ENCODE peak calls at places on chromosomes 5 and 9, in nine cellular contexts. One of them, this sample, is unnamed.

GRCh38 chr9:90092512-90092911 is 487.7 kb downstream of the GADD45G start:
- DNase-seq in lower lobe of right lung: no peak
- DNase-seq in tibial nerve: no peak
- DNase-seq in WTC11: no peak
- DNase-seq in fibroblast of lung: no peak
- DNase-seq in heart left ventricle: no peak
- DNase-seq in suprapubic skin: no peak
- DNase-seq in RWPE1: no peak
- DNase-seq in endothelial cell: no peak
- DNase-seq in this sample: no peak

GRCh38 chr9:124254261-124254682 is 3.5 kb upstream of the NEK6 start:
- DNase-seq in fibroblast of lung: no peak
- DNase-seq in endothelial cell: no peak
- DNase-seq in RWPE1: no peak
- DNase-seq in WTC11: no peak
- DNase-seq in suprapubic skin: no peak
- DNase-seq in lower lobe of right lung: peak; percentile 28
- DNase-seq in tibial nerve: no peak
- DNase-seq in heart left ventricle: no peak
- DNase-seq in this sample: no peak

GRCh38 chr9:106023455-106023854 is 329.1 kb downstream of the TMEM38B start:
- DNase-seq in heart left ventricle: no peak
- DNase-seq in tibial nerve: no peak
- DNase-seq in fibroblast of lung: no peak
- DNase-seq in RWPE1: no peak
- DNase-seq in endothelial cell: no peak
- DNase-seq in suprapubic skin: no peak
- DNase-seq in WTC11: no peak
- DNase-seq in lower lobe of right lung: no peak
- DNase-seq in this sample: no peak

GRCh38 chr9:119365291-119366027 is 3.8 kb downstream of the BRINP1 start:
- DNase-seq in RWPE1: no peak
- DNase-seq in endothelial cell: peak; percentile 74
- DNase-seq in fibroblast of lung: peak; percentile 23
- DNase-seq in suprapubic skin: no peak
- DNase-seq in lower lobe of right lung: no peak
- DNase-seq in heart left ventricle: no peak
- DNase-seq in tibial nerve: no peak
- DNase-seq in WTC11: peak; percentile 82
- DNase-seq in this sample: peak; percentile 72

GRCh38 chr5:115098041-115098702 is 71.5 kb downstream of the TRIM36 start:
- DNase-seq in WTC11: no peak
- DNase-seq in lower lobe of right lung: no peak
- DNase-seq in fibroblast of lung: peak; percentile 46
- DNase-seq in RWPE1: peak; percentile 70
- DNase-seq in tibial nerve: peak; percentile 16
- DNase-seq in suprapubic skin: no peak
- DNase-seq in endothelial cell: peak; percentile 30
- DNase-seq in heart left ventricle: no peak
- DNase-seq in this sample: no peak

GRCh38 chr5:9555961-9556360 is 10.1 kb upstream of the SEMA5A start:
- DNase-seq in endothelial cell: no peak
- DNase-seq in fibroblast of lung: no peak
- DNase-seq in lower lobe of right lung: no peak
- DNase-seq in suprapubic skin: no peak
- DNase-seq in RWPE1: no peak
- DNase-seq in tibial nerve: no peak
- DNase-seq in WTC11: no peak
- DNase-seq in heart left ventricle: no peak
- DNase-seq in this sample: no peak

GRCh38 chr9:123216387-123216786 is 52.0 kb downstream of the STRBP start:
- DNase-seq in lower lobe of right lung: no peak
- DNase-seq in fibroblast of lung: peak; percentile 41
- DNase-seq in WTC11: no peak
- DNase-seq in endothelial cell: no peak
- DNase-seq in heart left ventricle: no peak
- DNase-seq in tibial nerve: no peak
- DNase-seq in suprapubic skin: no peak
- DNase-seq in RWPE1: peak; percentile 27
- DNase-seq in this sample: no peak

GRCh38 chr9:135523521-135524129 is 2.4 kb downstream of the LCN1 start:
- DNase-seq in heart left ventricle: no peak
- DNase-seq in suprapubic skin: no peak
- DNase-seq in RWPE1: no peak
- DNase-seq in lower lobe of right lung: no peak
- DNase-seq in tibial nerve: no peak
- DNase-seq in WTC11: no peak
- DNase-seq in fibroblast of lung: no peak
- DNase-seq in endothelial cell: no peak
- DNase-seq in this sample: no peak

GRCh38 chr9:70563437-70564204 is 149.2 kb upstream of the KLF9 start:
- DNase-seq in heart left ventricle: no peak
- DNase-seq in lower lobe of right lung: no peak
- DNase-seq in suprapubic skin: no peak
- DNase-seq in fibroblast of lung: peak; percentile 88
- DNase-seq in WTC11: no peak
- DNase-seq in endothelial cell: no peak
- DNase-seq in tibial nerve: no peak
- DNase-seq in RWPE1: no peak
- DNase-seq in this sample: no peak

GRCh38 chr5:185095-186070 is 5.9 kb upstream of the LRRC14B start:
- DNase-seq in heart left ventricle: no peak
- DNase-seq in endothelial cell: no peak
- DNase-seq in lower lobe of right lung: peak; percentile 36
- DNase-seq in tibial nerve: no peak
- DNase-seq in RWPE1: no peak
- DNase-seq in fibroblast of lung: no peak
- DNase-seq in suprapubic skin: no peak
- DNase-seq in WTC11: no peak
- DNase-seq in this sample: no peak

GRCh38 chr9:120920495-120921178 is 6.0 kb downstream of the TRAF1 start:
- DNase-seq in RWPE1: no peak
- DNase-seq in heart left ventricle: no peak
- DNase-seq in fibroblast of lung: no peak
- DNase-seq in tibial nerve: no peak
- DNase-seq in lower lobe of right lung: no peak
- DNase-seq in suprapubic skin: no peak
- DNase-seq in endothelial cell: no peak
- DNase-seq in WTC11: no peak
- DNase-seq in this sample: no peak

GRCh38 chr5:96838483-96839395 is 31.0 kb upstream of the ERAP1 start:
- DNase-seq in RWPE1: no peak
- DNase-seq in heart left ventricle: no peak
- DNase-seq in lower lobe of right lung: no peak
- DNase-seq in tibial nerve: no peak
- DNase-seq in suprapubic skin: no peak
- DNase-seq in endothelial cell: no peak
- DNase-seq in WTC11: no peak
- DNase-seq in fibroblast of lung: no peak
- DNase-seq in this sample: no peak

GRCh38 chr5:173581408-173582197 is 34.8 kb downstream of the BOD1 start:
- DNase-seq in WTC11: peak; percentile 93
- DNase-seq in RWPE1: peak; percentile 64
- DNase-seq in tibial nerve: no peak
- DNase-seq in lower lobe of right lung: no peak
- DNase-seq in heart left ventricle: no peak
- DNase-seq in endothelial cell: peak; percentile 79
- DNase-seq in fibroblast of lung: peak; percentile 15
- DNase-seq in suprapubic skin: no peak
- DNase-seq in this sample: peak; percentile 80

GRCh38 chr9:87063246-87063645 is 115.9 kb upstream of the GAS1 start:
- DNase-seq in endothelial cell: no peak
- DNase-seq in RWPE1: no peak
- DNase-seq in tibial nerve: no peak
- DNase-seq in WTC11: no peak
- DNase-seq in lower lobe of right lung: no peak
- DNase-seq in fibroblast of lung: peak; percentile 19
- DNase-seq in heart left ventricle: no peak
- DNase-seq in suprapubic skin: no peak
- DNase-seq in this sample: no peak

GRCh38 chr5:176167800-176168199 is 70.4 kb upstream of the SIMC1 start:
- DNase-seq in suprapubic skin: no peak
- DNase-seq in lower lobe of right lung: no peak
- DNase-seq in WTC11: no peak
- DNase-seq in tibial nerve: no peak
- DNase-seq in heart left ventricle: no peak
- DNase-seq in endothelial cell: no peak
- DNase-seq in fibroblast of lung: no peak
- DNase-seq in RWPE1: no peak
- DNase-seq in this sample: no peak

GRCh38 chr5:135371738-135372232 is 27.2 kb downstream of the MACROH2A1 start:
- DNase-seq in heart left ventricle: no peak
- DNase-seq in endothelial cell: no peak
- DNase-seq in tibial nerve: no peak
- DNase-seq in RWPE1: no peak
- DNase-seq in lower lobe of right lung: no peak
- DNase-seq in fibroblast of lung: peak; percentile 75
- DNase-seq in WTC11: no peak
- DNase-seq in suprapubic skin: peak; percentile 40
- DNase-seq in this sample: no peak

GRCh38 chr9:123922911-123923310 is 7.0 kb downstream of the DENND1A start:
- DNase-seq in lower lobe of right lung: no peak
- DNase-seq in tibial nerve: no peak
- DNase-seq in fibroblast of lung: no peak
- DNase-seq in suprapubic skin: no peak
- DNase-seq in RWPE1: no peak
- DNase-seq in heart left ventricle: no peak
- DNase-seq in WTC11: no peak
- DNase-seq in endothelial cell: no peak
- DNase-seq in this sample: no peak

GRCh38 chr9:92846662-92847145 is 31.1 kb downstream of the ZNF484 start:
- DNase-seq in endothelial cell: no peak
- DNase-seq in lower lobe of right lung: no peak
- DNase-seq in tibial nerve: no peak
- DNase-seq in fibroblast of lung: no peak
- DNase-seq in WTC11: no peak
- DNase-seq in heart left ventricle: no peak
- DNase-seq in RWPE1: no peak
- DNase-seq in suprapubic skin: no peak
- DNase-seq in this sample: no peak

GRCh38 chr9:129221233-129221632 is 43.2 kb upstream of the IER5L start:
- DNase-seq in suprapubic skin: no peak
- DNase-seq in WTC11: no peak
- DNase-seq in heart left ventricle: no peak
- DNase-seq in endothelial cell: no peak
- DNase-seq in fibroblast of lung: no peak
- DNase-seq in RWPE1: no peak
- DNase-seq in lower lobe of right lung: no peak
- DNase-seq in tibial nerve: no peak
- DNase-seq in this sample: no peak

GRCh38 chr9:109861918-109862317 is 81.9 kb downstream of the PALM2AKAP2 start:
- DNase-seq in suprapubic skin: no peak
- DNase-seq in WTC11: no peak
- DNase-seq in RWPE1: no peak
- DNase-seq in heart left ventricle: no peak
- DNase-seq in endothelial cell: no peak
- DNase-seq in fibroblast of lung: no peak
- DNase-seq in lower lobe of right lung: no peak
- DNase-seq in tibial nerve: no peak
- DNase-seq in this sample: no peak

GRCh38 chr5:137734962-137735530 is 843 bp downstream of the KLHL3 start:
- DNase-seq in suprapubic skin: no peak
- DNase-seq in tibial nerve: peak; percentile 19
- DNase-seq in lower lobe of right lung: peak; percentile 43
- DNase-seq in fibroblast of lung: peak; percentile 58
- DNase-seq in RWPE1: no peak
- DNase-seq in endothelial cell: peak; percentile 42
- DNase-seq in WTC11: peak; percentile 29
- DNase-seq in heart left ventricle: peak; percentile 54
- DNase-seq in this sample: peak; percentile 23

GRCh38 chr5:130528474-130528873 is 624.2 kb downstream of the CHSY3 start:
- DNase-seq in tibial nerve: no peak
- DNase-seq in RWPE1: peak; percentile 67
- DNase-seq in fibroblast of lung: peak; percentile 82
- DNase-seq in lower lobe of right lung: no peak
- DNase-seq in heart left ventricle: no peak
- DNase-seq in endothelial cell: no peak
- DNase-seq in suprapubic skin: no peak
- DNase-seq in WTC11: no peak
- DNase-seq in this sample: no peak

DNA sequence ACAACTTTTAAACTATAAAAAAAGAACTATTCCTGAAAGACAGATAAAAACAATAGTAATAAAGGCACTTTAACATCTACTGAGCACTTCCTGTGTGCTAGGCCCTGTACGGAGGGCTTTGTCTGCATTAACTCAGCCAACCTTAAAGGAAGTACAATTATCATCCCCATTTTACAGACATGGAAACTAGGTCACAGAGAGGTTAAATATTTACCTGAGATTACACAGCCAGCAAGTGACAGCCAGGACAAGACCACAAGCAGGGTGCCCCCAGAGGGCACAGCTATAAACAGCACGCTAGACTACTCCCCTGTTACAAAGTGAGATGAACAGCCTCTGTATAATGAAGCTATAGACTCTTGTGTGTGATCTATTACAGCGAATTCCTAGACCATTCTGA is 25.5 kb downstream of the DDX31 start:
- DNase-seq in endothelial cell: no peak
- DNase-seq in tibial nerve: no peak
- DNase-seq in fibroblast of lung: no peak
- DNase-seq in RWPE1: no peak
- DNase-seq in suprapubic skin: no peak
- DNase-seq in WTC11: no peak
- DNase-seq in heart left ventricle: no peak
- DNase-seq in lower lobe of right lung: no peak
- DNase-seq in this sample: no peak
- TF ChIP-seq CTCF in endothelial cell: no peak
- TF ChIP-seq CTCF in tibial nerve: no peak
- TF ChIP-seq CTCF in fibroblast of lung: no peak
- TF ChIP-seq CTCF in RWPE1: no peak
- TF ChIP-seq CTCF in suprapubic skin: no peak
- TF ChIP-seq CTCF in WTC11: no peak
- TF ChIP-seq CTCF in heart left ventricle: no peak
- TF ChIP-seq CTCF in lower lobe of right lung: no peak
- TF ChIP-seq CTCF in this sample: no peak

GRCh38 chr5:118965913-118966312 is 22.4 kb downstream of the DTWD2 start:
- DNase-seq in endothelial cell: no peak
- DNase-seq in tibial nerve: no peak
- DNase-seq in heart left ventricle: no peak
- DNase-seq in suprapubic skin: no peak
- DNase-seq in WTC11: no peak
- DNase-seq in fibroblast of lung: no peak
- DNase-seq in lower lobe of right lung: no peak
- DNase-seq in RWPE1: no peak
- DNase-seq in this sample: no peak
- TF ChIP-seq CTCF in endothelial cell: no peak
- TF ChIP-seq CTCF in tibial nerve: no peak
- TF ChIP-seq CTCF in heart left ventricle: no peak
- TF ChIP-seq CTCF in suprapubic skin: no peak
- TF ChIP-seq CTCF in WTC11: no peak
- TF ChIP-seq CTCF in fibroblast of lung: no peak
- TF ChIP-seq CTCF in lower lobe of right lung: no peak
- TF ChIP-seq CTCF in RWPE1: no peak
- TF ChIP-seq CTCF in this sample: no peak

GRCh38 chr9:98259791-98260190 is 4.3 kb upstream of the TBC1D2 start:
- DNase-seq in suprapubic skin: no peak
- DNase-seq in fibroblast of lung: no peak
- DNase-seq in heart left ventricle: no peak
- DNase-seq in WTC11: no peak
- DNase-seq in lower lobe of right lung: no peak
- DNase-seq in RWPE1: no peak
- DNase-seq in endothelial cell: no peak
- DNase-seq in tibial nerve: no peak
- DNase-seq in this sample: no peak
- TF ChIP-seq CTCF in suprapubic skin: no peak
- TF ChIP-seq CTCF in fibroblast of lung: no peak
- TF ChIP-seq CTCF in heart left ventricle: no peak
- TF ChIP-seq CTCF in WTC11: no peak
- TF ChIP-seq CTCF in lower lobe of right lung: no peak
- TF ChIP-seq CTCF in RWPE1: no peak
- TF ChIP-seq CTCF in endothelial cell: no peak
- TF ChIP-seq CTCF in tibial nerve: no peak
- TF ChIP-seq CTCF in this sample: no peak

GRCh38 chr5:75202935-75203334 is 33.7 kb downstream of the ANKRD31 start:
- DNase-seq in tibial nerve: no peak
- DNase-seq in endothelial cell: no peak
- DNase-seq in suprapubic skin: no peak
- DNase-seq in lower lobe of right lung: no peak
- DNase-seq in WTC11: no peak
- DNase-seq in RWPE1: no peak
- DNase-seq in fibroblast of lung: no peak
- DNase-seq in heart left ventricle: no peak
- DNase-seq in this sample: no peak
- TF ChIP-seq CTCF in tibial nerve: no peak
- TF ChIP-seq CTCF in endothelial cell: no peak
- TF ChIP-seq CTCF in suprapubic skin: no peak
- TF ChIP-seq CTCF in lower lobe of right lung: no peak
- TF ChIP-seq CTCF in WTC11: no peak
- TF ChIP-seq CTCF in RWPE1: no peak
- TF ChIP-seq CTCF in fibroblast of lung: no peak
- TF ChIP-seq CTCF in heart left ventricle: no peak
- TF ChIP-seq CTCF in this sample: no peak